ENCODE peak calls at places on chromosomes 13 and 19, in five cellular contexts. Z is neuronal stem cell, O is trophoblast cell, Y is H1, V is mesenchymal stem cell. E is an unnamed sample.

GRCh38 chr13:45691667-45692066 is 10.5 kb upstream of the CBY2 start:
- DNase-seq in Z (no peak), O (no peak), Y (no peak), V (no peak), E (no peak)

GRCh38 chr19:47228168-47228936 is 2.6 kb downstream of the BBC3 start:
- DNase-seq in Z (no peak), O (no peak), Y (peak), V (peak), E (peak)

GRCh38 chr13:90968510-90968909 is 379.0 kb upstream of the MIR17HG start:
- DNase-seq in Z (peak), O (no peak), Y (peak), V (peak), E (peak)

GRCh38 chr13:93655132-93655531 is 428.5 kb downstream of the GPC6 start:
- DNase-seq in Z (no peak), O (no peak), Y (no peak), V (no peak), E (no peak)

GRCh38 chr19:1245468-1245867 is 2.9 kb upstream of the MIDN start:
- DNase-seq in Z (no peak), O (no peak), Y (no peak), V (no peak), E (no peak)

GRCh38 chr19:29515706-29516357 is 10.0 kb upstream of the VSTM2B start:
- DNase-seq in Z (no peak), O (no peak), Y (no peak), V (no peak), E (no peak)

GRCh38 chr13:96053003-96053703 is at the start of gene UGGT2:
- DNase-seq in Z (peak), O (peak), Y (peak), V (peak), E (peak)

GRCh38 chr13:102907886-102908515 is 62.2 kb downstream of the ERCC5 start:
- DNase-seq in Z (no peak), O (no peak), Y (no peak), V (no peak), E (no peak)

GRCh38 chr19:44093931-44094765 is at the start of gene ZNF224:
- DNase-seq in Z (peak), O (peak), Y (peak), V (peak), E (peak)

GRCh38 chr19:18558202-18558555 is 509 bp downstream of the KXD1 start:
- DNase-seq in Z (no peak), O (no peak), Y (no peak), V (no peak), E (no peak)

GRCh38 chr13:72728290-72728605 is 525 bp downstream of the BORA start:
- DNase-seq in Z (no peak), O (no peak), Y (no peak), V (peak), E (no peak)

GRCh38 chr13:36979361-36980040 is 19.6 kb downstream of the ALG5 start:
- DNase-seq in Z (no peak), O (no peak), Y (no peak), V (peak), E (no peak)

GRCh38 chr19:43809762-43810696 is 7.8 kb upstream of the LYPD5 start:
- DNase-seq in Z (no peak), O (peak), Y (no peak), V (peak), E (no peak)

GRCh38 chr19:13668964-13669363 is 95.4 kb upstream of the MRI1 start:
- DNase-seq in Z (no peak), O (no peak), Y (no peak), V (no peak), E (no peak)

GRCh38 chr13:98484289-98485219 is 92.4 kb downstream of the STK24 start:
- DNase-seq in Z (peak), O (peak), Y (peak), V (peak), E (peak)

GRCh38 chr13:108346376-108346775 is 76.9 kb downstream of the TNFSF13B start:
- DNase-seq in Z (no peak), O (no peak), Y (no peak), V (no peak), E (peak)

GRCh38 chr13:24214528-24214927 is 54.0 kb downstream of the SPATA13 start:
- DNase-seq in Z (no peak), O (no peak), Y (no peak), V (no peak), E (no peak)

GRCh38 chr19:51479531-51480331 is 1.4 kb downstream of the CEACAM18 start:
- DNase-seq in Z (no peak), O (no peak), Y (no peak), V (no peak), E (no peak)

GRCh38 chr19:44585371-44586141 is 27.8 kb upstream of the IGSF23 start:
- DNase-seq in Z (no peak), O (no peak), Y (no peak), V (no peak), E (no peak)

GRCh38 chr19:962683-963385 is 21.3 kb upstream of the WDR18 start:
- DNase-seq in Z (no peak), O (no peak), Y (no peak), V (no peak), E (no peak)

GRCh38 chr19:16038196-16038695 is 38.0 kb upstream of the TPM4 start:
- DNase-seq in Z (no peak), O (no peak), Y (no peak), V (no peak), E (no peak)

GRCh38 chr13:45121421-45121820 is 1.1 kb downstream of the GTF2F2 start:
- DNase-seq in Z (no peak), O (no peak), Y (no peak), V (peak), E (no peak)

GRCh38 chr19:14614099-14614412 is 31.2 kb downstream of the CLEC17A start:
- DNase-seq in Z (no peak), O (peak), Y (no peak), V (no peak), E (no peak)

GRCh38 chr13:43597599-43597945 is 189.2 kb downstream of the ENOX1 start:
- DNase-seq in Z (no peak), O (no peak), Y (no peak), V (no peak), E (no peak)

GRCh38 chr19:18300930-18301717 is 19.7 kb upstream of the JUND start:
- DNase-seq in Z (no peak), O (peak), Y (no peak), V (peak), E (no peak)

GRCh38 chr19:711224-711623 is 2.5 kb downstream of the PALM start:
- DNase-seq in Z (no peak), O (no peak), Y (no peak), V (no peak), E (no peak)

GRCh38 chr19:35513231-35513974 is at the start of gene DMKN:
- DNase-seq in Z (no peak), O (no peak), Y (no peak), V (peak), E (peak)

GRCh38 chr13:100666124-100666523 is 8.5 kb downstream of the TMTC4 start:
- DNase-seq in Z (no peak), O (no peak), Y (no peak), V (no peak), E (no peak)

GRCh38 chr19:50167314-50167721 is 4.2 kb upstream of the IZUMO2 start:
- DNase-seq in Z (peak), O (no peak), Y (no peak), V (no peak), E (no peak)

GRCh38 chr19:50510700-50511068 is 307 bp downstream of the JOSD2 start:
- DNase-seq in Z (no peak), O (no peak), Y (peak), V (no peak), E (no peak)

GRCh38 chr13:44902793-44903192 is 86.5 kb downstream of the NUFIP1 start:
- DNase-seq in Z (no peak), O (no peak), Y (no peak), V (no peak), E (no peak)

GRCh38 chr13:28613562-28613961 is 45.4 kb upstream of the POMP start:
- DNase-seq in Z (no peak), O (no peak), Y (no peak), V (peak), E (no peak)
- H3K4ac ChIP-seq in Z (no peak), O (no peak), Y (no peak), V (peak), E (no peak)

DNA sequence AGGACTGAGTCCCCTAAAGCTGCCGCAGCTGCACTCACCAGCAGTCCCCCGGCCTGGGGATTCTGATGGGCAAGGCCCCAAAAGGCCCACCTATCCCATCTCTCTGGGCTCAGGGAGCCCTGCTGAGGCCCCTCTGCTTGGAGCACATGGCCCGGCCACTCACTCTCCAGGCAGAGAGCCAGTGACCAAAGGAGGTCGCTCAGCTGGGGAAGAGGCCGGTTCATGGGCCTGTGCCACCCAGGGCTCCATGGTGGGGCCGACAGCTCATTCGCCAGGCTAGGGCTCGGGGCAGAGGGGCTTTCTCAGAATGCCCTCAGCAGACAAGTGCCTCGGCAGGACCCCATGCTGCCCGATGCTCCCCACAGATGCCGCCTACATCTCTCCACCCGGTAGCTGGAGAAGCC is 54.5 kb downstream of the MLLT1 start:
- DNase-seq in Z (no peak), O (no peak), Y (no peak), V (no peak), E (no peak)
- H2BK12ac ChIP-seq in Z (no peak), O (no peak), Y (no peak), V (no peak), E (no peak)

GRCh38 chr19:10517760-10518443 is 655 bp upstream of the S1PR5 start:
- DNase-seq in Z (no peak), O (no peak), Y (peak), V (peak), E (peak)
- H3K4ac ChIP-seq in Z (no peak), O (no peak), Y (no peak), V (no peak), E (no peak)

DNA sequence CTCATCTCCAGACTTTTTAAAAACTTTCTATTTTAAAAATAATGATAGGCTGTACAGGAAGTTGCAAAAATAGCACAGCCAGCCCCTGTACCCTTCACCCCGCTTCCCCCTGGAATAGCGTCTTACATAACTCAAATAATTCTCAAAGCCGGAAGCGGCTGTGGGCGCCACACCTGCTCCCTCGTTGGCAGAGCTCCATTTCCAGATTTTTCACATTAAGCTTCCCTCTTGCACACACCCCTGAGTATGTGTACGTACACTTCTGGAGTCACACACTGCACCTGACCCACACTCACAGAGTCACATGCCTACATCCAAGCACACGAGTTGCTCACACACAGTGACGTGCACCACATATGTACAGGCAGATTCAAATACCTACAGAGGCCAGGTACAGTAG is 24.9 kb upstream of the DPP9 start:
- DNase-seq in Z (no peak), O (no peak), Y (no peak), V (no peak), E (no peak)
- H2BK12ac ChIP-seq in Z (peak), O (no peak), Y (no peak), V (no peak), E (no peak)

GRCh38 chr19:48645652-48646191 is at the start of gene CA11:
- DNase-seq in Z (no peak), O (no peak), Y (peak), V (no peak), E (peak)
- H3K4ac ChIP-seq in Z (peak), O (no peak), Y (peak), V (peak), E (no peak)

GRCh38 chr13:33683376-33683775 is 134.6 kb upstream of the RFC3 start:
- DNase-seq in Z (no peak), O (no peak), Y (no peak), V (no peak), E (no peak)

GRCh38 chr13:33691980-33692379 is 126.0 kb upstream of the RFC3 start:
- DNase-seq in Z (no peak), O (no peak), Y (no peak), V (no peak), E (no peak)

GRCh38 chr13:33690321-33690720 is 127.6 kb upstream of the RFC3 start:
- DNase-seq in Z (no peak), O (no peak), Y (no peak), V (no peak), E (no peak)

GRCh38 chr13:33682020-33682564 is 135.9 kb upstream of the RFC3 start:
- DNase-seq in Z (no peak), O (no peak), Y (no peak), V (no peak), E (no peak)

GRCh38 chr13:33686772-33687480 is 131.0 kb upstream of the RFC3 start:
- DNase-seq in Z (no peak), O (peak), Y (no peak), V (no peak), E (no peak)
- H2BK12ac ChIP-seq in Z (no peak), O (no peak), Y (no peak), V (no peak), E (no peak)

E was measured in H9.